ENCODE peak calls at places on chromosomes 1 and 21, in nine cellular contexts. G, N, R, I, M, Z, Y, X and H are unnamed samples.

GRCh38 chr1:60265560-60266535 is 192.3 kb upstream of the C1orf87 start:
- DNase-seq in I (peak), N (no peak), M (no peak), X (no peak), Y (no peak), Z (no peak), G (peak), R (peak), H (no peak)

GRCh38 chr1:20280906-20281305 is 9.8 kb upstream of the VWA5B1 start:
- DNase-seq in X (no peak), I (no peak), Z (no peak), G (no peak), N (no peak), R (no peak), M (no peak), Y (no peak), H (no peak)

GRCh38 chr21:26948194-26948593 is 18.7 kb downstream of the ADAMTS5 start:
- DNase-seq in I (peak), Z (no peak), X (no peak), M (no peak), N (no peak), R (no peak), Y (no peak), G (peak), H (no peak)

GRCh38 chr21:32172106-32172505 is 106.7 kb downstream of the MIS18A start:
- DNase-seq in N (no peak), M (no peak), X (no peak), R (no peak), Z (no peak), G (no peak), Y (no peak), I (no peak), H (no peak)

GRCh38 chr1:108897865-108898720 is 21.3 kb downstream of the GPSM2 start:
- DNase-seq in R (peak), G (peak), Z (peak), N (no peak), X (peak), Y (no peak), I (peak), M (no peak), H (no peak)

GRCh38 chr1:7752512-7753417 is 18.3 kb upstream of the VAMP3 start:
- DNase-seq in G (peak), R (peak), X (peak), Y (peak), M (no peak), Z (peak), N (no peak), I (peak), H (no peak)

GRCh38 chr1:78003882-78004718 is 639 bp upstream of the DNAJB4 start:
- DNase-seq in R (peak), M (no peak), X (peak), G (peak), Y (peak), Z (peak), I (peak), N (peak), H (no peak)

GRCh38 chr1:97906567-97907228 is 14.1 kb downstream of the DPYD start:
- DNase-seq in Y (peak), I (peak), X (no peak), R (peak), G (peak), Z (no peak), M (peak), N (no peak), H (no peak)

GRCh38 chr1:59570524-59570923 is 244.2 kb upstream of the HOOK1 start:
- DNase-seq in G (peak), R (peak), Y (peak), N (no peak), Z (no peak), X (no peak), I (peak), M (no peak), H (no peak)

GRCh38 chr1:60848583-60849188 is 233.7 kb upstream of the NFIA start:
- DNase-seq in X (peak), N (no peak), Z (no peak), I (peak), M (no peak), Y (no peak), R (peak), G (peak), H (no peak)

GRCh38 chr1:47684518-47684917 is 246.7 kb downstream of the FOXD2 start:
- DNase-seq in Z (no peak), I (no peak), Y (no peak), M (no peak), N (peak), R (no peak), X (no peak), G (no peak), H (peak)

GRCh38 chr1:57719274-57719673 is 295.4 kb upstream of the DAB1 start:
- DNase-seq in Y (no peak), R (no peak), N (no peak), G (no peak), I (no peak), M (no peak), Z (no peak), X (no peak), H (no peak)

GRCh38 chr1:77536813-77537212 is 145.6 kb downstream of the ZZZ3 start:
- DNase-seq in N (no peak), G (peak), Z (no peak), I (peak), M (no peak), R (peak), Y (no peak), X (no peak), H (no peak)

GRCh38 chr1:60114735-60115318 is 41.3 kb upstream of the C1orf87 start:
- DNase-seq in M (no peak), N (no peak), X (no peak), R (no peak), G (no peak), Y (no peak), I (no peak), Z (no peak), H (no peak)

GRCh38 chr1:215605011-215605621 is 38.0 kb downstream of the KCTD3 start:
- DNase-seq in Y (no peak), M (no peak), N (no peak), Z (no peak), I (no peak), R (no peak), X (no peak), G (no peak), H (no peak)

GRCh38 chr1:46288485-46289133 is 14.8 kb downstream of the LRRC41 start:
- DNase-seq in N (no peak), M (no peak), Z (no peak), I (peak), G (peak), Y (peak), R (peak), X (no peak), H (no peak)

GRCh38 chr1:30878016-30878415 is 30.5 kb downstream of the SDC3 start:
- DNase-seq in N (no peak), X (no peak), M (no peak), R (no peak), Y (no peak), G (no peak), I (no peak), Z (no peak), H (no peak)

GRCh38 chr1:197224160-197224559 is 43.9 kb upstream of the CRB1 start:
- DNase-seq in Y (no peak), N (no peak), M (no peak), I (peak), G (no peak), R (no peak), X (no peak), Z (no peak), H (no peak)
- TF ChIP-seq CTCF in Y (no peak), N (no peak), M (no peak), I (peak), G (peak), R (no peak), X (peak), Z (no peak), H (no peak)

GRCh38 chr1:101003012-101003650 is 22.5 kb downstream of the DPH5 start:
- DNase-seq in N (no peak), Y (no peak), M (no peak), X (no peak), R (no peak), G (no peak), I (no peak), Z (no peak), H (no peak)

GRCh38 chr1:101004666-101005065 is 20.9 kb downstream of the DPH5 start:
- DNase-seq in N (no peak), G (peak), Y (no peak), X (no peak), Z (no peak), R (peak), I (peak), M (no peak), H (no peak)

GRCh38 chr1:101004061-101004460 is 21.5 kb downstream of the DPH5 start:
- DNase-seq in X (peak), M (no peak), I (peak), G (peak), Y (no peak), Z (no peak), N (no peak), R (peak), H (no peak)

GRCh38 chr1:101000141-101000867 is 25.3 kb downstream of the DPH5 start:
- DNase-seq in X (no peak), Y (no peak), I (peak), M (no peak), G (peak), R (no peak), Z (no peak), N (no peak), H (no peak)

GRCh38 chr1:101002551-101002950 is 23.0 kb downstream of the DPH5 start:
- DNase-seq in R (peak), I (peak), G (peak), Z (no peak), N (no peak), X (no peak), Y (no peak), M (no peak), H (no peak)
- TF ChIP-seq CTCF in R (no peak), I (no peak), G (no peak), Z (no peak), N (no peak), X (no peak), Y (no peak), M (no peak), H (no peak)

DNA sequence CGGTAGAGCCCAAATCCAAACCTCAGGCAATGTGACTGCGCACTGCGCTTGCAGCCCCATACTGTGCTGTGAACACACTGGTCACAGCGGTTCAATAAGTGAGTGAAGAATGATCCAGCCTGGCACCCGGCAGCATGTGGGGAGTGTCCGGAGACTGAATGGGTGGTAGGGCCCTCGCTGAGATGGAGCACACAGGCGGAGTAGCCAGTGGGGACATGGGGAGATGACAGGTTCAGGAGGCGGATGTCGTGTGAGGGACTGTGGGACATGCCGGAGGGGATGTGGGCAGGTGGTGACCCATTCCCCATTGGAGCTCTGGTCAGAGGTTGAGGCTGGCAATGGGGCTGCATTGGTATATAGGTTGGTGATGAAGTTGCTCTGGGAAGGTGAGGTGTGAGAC is 5.6 kb downstream of the SRARP start:
- DNase-seq in Y (no peak), G (no peak), X (no peak), M (no peak), N (no peak), Z (no peak), R (no peak), I (no peak), H (no peak)
- TF ChIP-seq CTCF in Y (no peak), G (no peak), X (no peak), M (no peak), N (no peak), Z (no peak), R (no peak), I (no peak), H (no peak)

DNA sequence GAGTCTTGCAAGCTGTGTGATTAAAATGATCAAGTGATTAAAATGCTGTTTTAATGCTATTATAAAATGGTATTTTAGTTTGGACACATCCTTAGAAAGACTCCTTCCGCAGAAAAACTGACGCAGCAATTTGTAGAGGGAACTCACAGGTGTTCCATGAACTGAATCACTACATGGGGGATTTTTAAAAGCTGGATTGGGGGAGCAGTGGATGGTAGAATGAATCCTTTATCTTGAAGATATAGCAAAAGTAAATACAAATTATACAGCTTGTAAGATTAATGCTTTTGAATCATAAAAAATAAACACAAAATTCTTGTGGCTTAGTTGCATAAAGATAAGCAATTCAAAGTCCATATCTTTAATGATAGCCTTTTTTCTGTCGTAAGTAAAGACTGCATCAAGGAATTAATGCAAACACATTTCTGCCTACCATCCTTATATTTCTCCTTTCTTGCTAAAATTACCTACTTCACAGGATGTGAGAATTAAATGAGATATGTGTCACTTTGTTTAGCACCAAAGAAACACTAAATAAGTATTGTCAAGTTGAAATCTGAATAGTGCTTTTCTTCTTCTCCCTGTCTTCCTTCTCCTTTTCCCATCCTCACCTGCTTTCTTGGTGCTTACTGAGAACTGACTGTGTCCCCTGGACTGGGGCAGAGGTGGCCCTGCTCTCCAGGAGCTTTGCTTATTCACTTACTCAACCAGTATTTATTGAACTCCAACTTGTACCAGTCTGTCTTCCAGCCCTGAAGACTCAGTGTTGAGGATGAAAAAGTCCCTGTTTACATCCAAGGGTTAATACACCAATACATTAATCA is 61.5 kb upstream of the F3 start:
- DNase-seq in G (peak), Z (no peak), X (peak), I (peak), R (peak), N (no peak), M (no peak), Y (no peak), H (no peak)
- TF ChIP-seq CTCF in G (no peak), Z (no peak), X (no peak), I (no peak), R (no peak), N (no peak), M (no peak), Y (no peak), H (no peak)

GRCh38 chr1:44217809-44218410 is 4.6 kb downstream of the DMAP1 start:
- DNase-seq in I (peak), R (peak), M (peak), N (peak), Y (peak), Z (peak), G (peak), X (peak), H (no peak)

GRCh38 chr1:44212355-44213221 is 683 bp upstream of the DMAP1 start:
- DNase-seq in Z (no peak), G (no peak), X (no peak), R (no peak), N (no peak), Y (no peak), M (no peak), I (no peak), H (no peak)

GRCh38 chr1:44218503-44219300 is 5.4 kb downstream of the DMAP1 start:
- DNase-seq in X (no peak), M (peak), G (no peak), Y (no peak), N (no peak), Z (no peak), R (no peak), I (no peak), H (no peak)

GRCh38 chr1:44210595-44210994 is 2.7 kb upstream of the DMAP1 start:
- DNase-seq in G (no peak), R (no peak), I (no peak), X (no peak), M (no peak), Z (no peak), N (no peak), Y (no peak), H (no peak)

DNA sequence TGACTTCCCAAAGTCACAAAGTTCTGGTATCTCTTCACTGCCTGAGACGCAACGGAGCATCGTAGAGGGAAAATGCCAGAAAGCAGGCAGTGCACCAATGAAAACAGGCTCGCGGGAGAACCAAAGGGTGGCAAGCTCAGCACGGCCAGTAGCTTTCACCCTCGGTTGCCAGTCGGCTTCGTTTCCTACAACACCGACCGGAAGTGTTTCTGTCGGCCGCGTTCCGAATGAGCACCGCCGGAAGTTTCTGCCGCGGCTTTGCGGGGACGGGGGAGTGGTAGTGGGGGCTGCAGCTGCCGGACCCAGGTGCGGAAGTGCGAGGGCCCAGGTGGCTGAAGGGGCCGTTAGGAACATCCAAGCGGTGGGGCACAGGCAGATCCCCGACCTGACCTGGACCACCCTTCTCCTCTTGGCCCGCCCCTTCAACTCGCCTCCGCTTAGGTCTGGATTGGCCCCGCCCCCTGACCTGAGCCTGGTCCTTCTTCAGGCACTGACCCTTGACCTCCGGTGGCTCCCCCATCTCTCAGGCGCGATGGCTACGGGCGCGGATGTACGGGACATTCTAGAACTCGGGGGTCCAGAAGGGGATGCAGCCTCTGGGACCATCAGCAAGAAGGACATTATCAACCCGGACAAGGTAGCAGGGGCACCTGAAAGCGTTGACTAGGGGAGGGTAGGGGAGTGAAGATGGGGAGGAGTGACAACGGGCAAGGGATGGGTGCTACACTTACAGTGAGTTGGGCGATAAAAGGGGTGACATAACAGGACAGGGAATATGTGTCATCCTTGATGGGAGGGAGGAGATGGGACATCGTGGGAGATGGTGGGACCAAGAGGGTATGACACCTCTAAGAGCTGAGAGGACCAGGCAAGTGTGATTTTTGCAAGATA is at the start of gene DMAP1:
- DNase-seq in R (peak), X (peak), N (peak), Z (peak), M (peak), I (peak), G (peak), Y (peak), H (peak)
- TF ChIP-seq CTCF in R (no peak), X (no peak), N (peak), Z (no peak), M (no peak), I (peak), G (peak), Y (no peak), H (no peak)

GRCh38 chr21:16454371-16454770 is 724.6 kb downstream of the USP25 start:
- DNase-seq in I (peak), Z (no peak), M (no peak), Y (no peak), R (peak), N (no peak), X (no peak), G (no peak), H (no peak)
- TF ChIP-seq CTCF in I (peak), Z (no peak), M (no peak), Y (no peak), R (peak), N (no peak), X (peak), G (no peak), H (peak)

GRCh38 chr1:156816561-156817328 is at the start of gene SH2D2A:
- DNase-seq in Y (peak), R (no peak), M (peak), N (peak), Z (peak), G (peak), X (no peak), I (peak), H (no peak)

GRCh38 chr1:156813750-156814570 is 2.7 kb downstream of the SH2D2A start:
- DNase-seq in R (peak), M (peak), I (peak), N (peak), Y (peak), G (peak), Z (peak), X (peak), H (no peak)

GRCh38 chr1:156815851-156816536 is 654 bp downstream of the SH2D2A start:
- DNase-seq in G (no peak), N (no peak), M (no peak), Z (no peak), I (no peak), Y (no peak), R (no peak), X (no peak), H (no peak)

GRCh38 chr1:156814571-156815260 is 1.9 kb downstream of the SH2D2A start:
- DNase-seq in I (no peak), Z (no peak), N (no peak), X (no peak), G (no peak), R (no peak), Y (no peak), M (no peak), H (no peak)

DNA sequence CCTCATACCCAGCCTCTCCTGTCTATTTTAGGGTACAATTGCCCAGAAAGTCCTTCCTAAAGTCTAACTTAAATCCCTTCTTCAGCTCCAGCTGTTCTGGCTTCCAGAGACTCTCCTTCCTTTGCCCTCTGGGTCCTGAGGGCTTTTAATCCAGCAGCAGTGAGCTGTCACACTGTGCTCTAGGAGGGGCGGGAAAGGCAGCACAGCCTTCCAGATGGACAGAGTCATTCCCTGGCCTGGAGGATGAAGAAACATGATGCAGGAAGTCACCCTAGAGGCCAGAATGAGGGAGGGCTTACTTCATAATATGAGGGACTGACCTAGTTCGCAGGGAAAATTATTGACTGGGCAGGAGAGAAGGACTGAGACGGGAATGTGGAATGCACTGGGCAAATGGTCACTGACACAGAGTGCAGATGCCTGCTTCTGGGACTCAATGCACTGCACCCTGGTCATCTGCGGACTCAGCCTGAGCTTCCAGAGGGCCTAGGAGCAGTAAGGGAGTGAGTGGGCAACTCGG is 1.3 kb downstream of the SH2D2A start:
- DNase-seq in Y (no peak), R (peak), X (peak), N (no peak), Z (no peak), M (peak), G (peak), I (peak), H (no peak)
- TF ChIP-seq CTCF in Y (no peak), R (no peak), X (no peak), N (no peak), Z (no peak), M (no peak), G (peak), I (peak), H (peak)

DNA sequence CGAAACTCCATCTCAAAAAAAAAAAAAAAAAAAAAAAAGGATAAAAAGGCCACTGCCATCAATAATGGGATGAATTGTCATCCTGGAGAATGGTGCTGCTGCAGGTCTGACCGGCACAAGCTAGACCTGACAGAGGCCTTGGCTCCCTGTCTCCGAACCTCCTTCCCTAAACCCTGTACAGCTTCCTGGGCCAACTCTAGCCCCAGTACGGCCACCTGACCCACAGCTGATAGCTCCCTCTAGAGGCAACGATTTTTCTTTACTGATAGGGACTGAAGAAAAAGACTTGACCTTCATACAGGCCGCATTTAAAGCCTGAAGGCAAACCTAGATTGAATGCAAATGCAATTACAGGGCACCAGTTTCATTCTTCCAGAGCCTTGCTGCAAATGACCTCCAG is 30.7 kb downstream of the NOL9 start:
- DNase-seq in I (peak), X (peak), N (no peak), Z (no peak), R (peak), G (peak), Y (no peak), M (peak), H (no peak)
- TF ChIP-seq CTCF in I (peak), X (peak), N (peak), Z (no peak), R (peak), G (peak), Y (peak), M (peak), H (peak)